ENCODE peak calls at places on chromosomes 12 and 14, in seven cellular contexts. Y is bronchial epithelial cell; U is mammary epithelial cell; X is adipocyte; Z is CD4-positive, CD25-positive, alpha-beta regulatory T cell; B is ovary; O is brain microvascular endothelial cell. D is an unnamed sample.

GRCh38 chr14:88198441-88198840 is 124.6 kb downstream of the KCNK10 start:
- DNase-seq in U (no peak), O (no peak), X (no peak), Z (no peak), B (no peak), Y (no peak), D (no peak)

GRCh38 chr12:81162725-81163124 is 84.8 kb downstream of the ACSS3 start:
- DNase-seq in B (no peak), X (no peak), Z (no peak), U (no peak), Y (no peak), O (no peak), D (no peak)

GRCh38 chr14:90717916-90718315 is 98.3 kb downstream of the TTC7B start:
- DNase-seq in Z (no peak), X (peak; percentile 16), B (no peak), O (peak; percentile 14), U (no peak), Y (no peak), D (no peak)

GRCh38 chr12:9244894-9245293 is 36.7 kb upstream of the PZP start:
- DNase-seq in B (no peak), U (peak; percentile 60), O (no peak), Y (peak; percentile 46), Z (no peak), X (no peak), D (peak; percentile 26)

GRCh38 chr12:116123511-116124258 is 153.8 kb downstream of the MED13L start:
- DNase-seq in Y (peak; percentile 63), U (peak; percentile 56), X (peak; percentile 70), B (no peak), Z (no peak), O (peak; percentile 77), D (peak; percentile 80)

GRCh38 chr12:18502422-18502821 is 235.4 kb downstream of the PLCZ1 start:
- DNase-seq in O (no peak), X (no peak), Z (no peak), U (no peak), Y (no peak), B (no peak), D (no peak)

GRCh38 chr12:89481218-89481914 is 43.2 kb downstream of the GALNT4 start:
- DNase-seq in Z (no peak), Y (no peak), B (no peak), U (no peak), O (no peak), X (no peak), D (no peak)

GRCh38 chr12:89451876-89452275 is 72.7 kb downstream of the GALNT4 start:
- DNase-seq in U (peak; percentile 74), Z (no peak), B (peak; percentile 39), O (peak; percentile 95), X (peak; percentile 39), Y (peak; percentile 17), D (no peak)

GRCh38 chr14:105139212-105139825 is 29.3 kb downstream of the JAG2 start:
- DNase-seq in Z (no peak), U (no peak), X (no peak), B (no peak), O (no peak), Y (no peak), D (no peak)

GRCh38 chr12:25829192-25829591 is 129.3 kb upstream of the RASSF8 start:
- DNase-seq in B (no peak), Z (no peak), U (peak; percentile 82), O (peak; percentile 95), Y (peak; percentile 83), X (peak; percentile 98), D (no peak)

GRCh38 chr14:68682166-68683103 is 110.4 kb downstream of the ZFP36L1 start:
- DNase-seq in U (peak; percentile 72), Y (peak; percentile 82), X (peak; percentile 95), B (peak; percentile 77), Z (no peak), O (peak; percentile 93), D (no peak)

GRCh38 chr12:105562727-105563072 is 232.2 kb downstream of the C12orf75 start:
- DNase-seq in U (peak; percentile 60), X (no peak), B (no peak), Y (peak; percentile 77), Z (no peak), O (no peak), D (no peak)

GRCh38 chr12:65720136-65720535 is 104.1 kb upstream of the HMGA2 start:
- DNase-seq in Z (no peak), Y (peak; percentile 85), U (peak; percentile 89), B (no peak), O (peak; percentile 66), X (peak; percentile 56), D (no peak)

GRCh38 chr12:79448816-79449215 is 241.9 kb downstream of the PAWR start:
- DNase-seq in X (no peak), O (no peak), Z (no peak), B (no peak), Y (no peak), U (no peak), D (no peak)
- H3K4me3 ChIP-seq in X (no peak overlapping the region), O (no peak overlapping the region), Z (no peak overlapping the region), B (no peak overlapping the region), Y (no peak overlapping the region), U (no peak overlapping the region), D (no peak overlapping the region)

GRCh38 chr14:24712374-24712773 is 78.4 kb upstream of the GZMB start:
- DNase-seq in X (no peak), Y (no peak), U (no peak), B (no peak), O (no peak), Z (no peak), D (no peak)
- H3K27me3 ChIP-seq in X (no peaks in the 10 kb centered on the region), Y (no peaks in the 10 kb centered on the region), U (no peaks in the 10 kb centered on the region), B (no peaks in the 10 kb centered on the region), O (no peaks in the 10 kb centered on the region), Z (peaks cover 7% of the 10 kb centered on the region), D (no peaks in the 10 kb centered on the region)

GRCh38 chr14:92900660-92901059 is 22.3 kb upstream of the CHGA start:
- DNase-seq in Y (peak; percentile 42), X (no peak), B (no peak), O (no peak), U (peak; percentile 54), Z (no peak), D (no peak)
- H3K4me3 ChIP-seq in Y (no peak overlapping the region), X (no peak overlapping the region), B (no peak overlapping the region), O (no peak overlapping the region), U (no peak overlapping the region), Z (no peak overlapping the region), D (no peak overlapping the region)

DNA sequence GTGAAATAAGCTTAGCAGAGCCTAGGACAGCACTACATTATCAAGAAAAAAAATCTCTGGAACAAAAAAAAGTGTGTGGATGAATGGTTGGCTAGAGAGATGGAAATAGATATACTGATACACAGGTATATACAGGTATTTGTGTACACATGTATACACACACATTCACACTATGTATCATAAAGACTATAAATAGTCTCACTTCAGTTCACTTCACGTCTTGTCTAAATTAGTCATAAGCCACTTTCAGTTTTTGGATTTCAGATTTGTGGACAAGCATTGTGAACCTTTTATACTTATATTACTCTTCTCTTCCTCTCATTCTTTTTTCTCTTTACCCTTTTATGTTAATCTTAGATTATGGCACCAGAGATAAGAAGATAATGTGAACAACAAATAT is 41.8 kb upstream of the SLC6A15 start:
- DNase-seq in X (no peak), O (no peak), Z (no peak), U (peak; percentile 17), B (no peak), Y (peak; percentile 54), D (no peak)
- H3K27me3 ChIP-seq in X (no peaks in the 10 kb centered on the region), O (no peaks in the 10 kb centered on the region), Z (no peaks in the 10 kb centered on the region), U (no peaks in the 10 kb centered on the region), B (no peaks in the 10 kb centered on the region), Y (no peaks in the 10 kb centered on the region), D (no peaks in the 10 kb centered on the region)

DNA sequence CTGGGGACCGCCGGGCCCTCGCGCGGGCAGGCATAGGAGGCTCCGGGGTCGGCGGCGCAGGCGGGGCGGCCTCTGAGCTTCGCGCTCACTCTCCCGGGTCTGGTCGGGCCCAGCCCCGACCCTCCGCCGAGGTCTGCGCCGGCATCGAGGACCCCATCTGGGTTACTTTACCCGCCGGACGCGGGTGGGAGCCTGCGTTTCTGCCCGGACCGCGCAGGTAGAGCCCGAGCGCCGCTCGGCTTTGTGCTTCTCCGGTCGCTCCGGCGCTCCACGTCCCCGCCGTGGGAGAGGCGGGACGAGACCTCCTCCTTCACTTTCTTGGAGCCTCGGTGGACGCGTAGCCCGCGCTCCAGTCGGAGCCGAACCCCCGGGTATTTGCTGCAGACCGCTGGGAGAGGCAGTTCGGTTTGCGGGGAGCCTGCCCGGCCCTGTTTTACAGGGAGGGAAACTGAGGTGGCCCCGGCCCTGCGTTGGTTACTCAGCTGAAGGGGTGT is 63.2 kb downstream of the FBXL14 start:
- DNase-seq in Z (no peak), U (no peak), X (peak; percentile 65), O (no peak), B (peak; percentile 27), Y (no peak), D (no peak)
- H3K4me3 ChIP-seq in Z (no peak overlapping the region), U (peak overlapping the region; percentile 60), X (peak overlapping the region; percentile 79), O (peak overlapping the region; percentile 61), B (peak overlapping the region; percentile 52), Y (peak overlapping the region; percentile 33), D (peak overlapping the region; percentile 64)

GRCh38 chr14:106377432-106377831 is 851.0 kb downstream of the TMEM121 start:
- DNase-seq in Y (no peak), B (no peak), U (no peak), O (no peak), X (no peak), Z (no peak), D (no peak)
- H3K27me3 ChIP-seq in Y (no peaks in the 10 kb centered on the region), B (no peaks in the 10 kb centered on the region), U (no peaks in the 10 kb centered on the region), O (no peaks in the 10 kb centered on the region), X (peaks cover 7% of the 10 kb centered on the region), Z (peaks cover 2% of the 10 kb centered on the region), D (no peaks in the 10 kb centered on the region)

GRCh38 chr12:53982616-53983579 is 2.0 kb upstream of the HOXC10 start:
- DNase-seq in O (no peak), Z (no peak), Y (no peak), B (no peak), X (no peak), U (no peak), D (no peak)
- H3K4me3 ChIP-seq in O (no peak overlapping the region), Z (no peak overlapping the region), Y (no peak overlapping the region), B (no peak overlapping the region), X (peak overlapping the region; percentile 52), U (no peak overlapping the region), D (no peak overlapping the region)

D was measured in GM06990.